ENCODE peak calls at places on chromosomes 4 and X, in five cellular contexts. V is neural progenitor cell, T is ovary, Q is body of pancreas, K is HCT116. Y is an unnamed sample.

GRCh38 chr4:89757154-89757723 is 79.7 kb downstream of the SNCA start:
- DNase-seq in V (no peak), T (no peak), Q (no peak), K (no peak), Y (no peak)

GRCh38 chrX:124127496-124127895 is 166.0 kb downstream of the STAG2 start:
- DNase-seq in V (no peak), T (no peak), Q (no peak), K (no peak), Y (no peak)

GRCh38 chr4:45662996-45663395 is 460.9 kb downstream of the GABRG1 start:
- DNase-seq in V (peak; percentile 13), T (peak; percentile 35), Q (peak; percentile 28), K (no peak), Y (no peak)

GRCh38 chr4:175671491-175671934 is 140.6 kb downstream of the GPM6A start:
- DNase-seq in V (peak; percentile 73), T (no peak), Q (peak; percentile 4), K (no peak), Y (peak; percentile 34)

GRCh38 chrX:140034916-140035315 is 69.6 kb upstream of the CXorf66 start:
- DNase-seq in V (peak; percentile 37), T (no peak), Q (no peak), K (no peak), Y (no peak)

GRCh38 chrX:46912673-46913491 is 661 bp downstream of the JADE3 start:
- DNase-seq in V (peak; percentile 82), T (peak; percentile 63), Q (peak; percentile 30), K (no peak), Y (no peak)

GRCh38 chr4:183240581-183241321 is 79.3 kb downstream of the CLDN22 start:
- DNase-seq in V (no peak), T (no peak), Q (peak; percentile 56), K (no peak), Y (no peak)

GRCh38 chrX:39836802-39837420 is 260.8 kb downstream of the BCOR start:
- DNase-seq in V (no peak), T (no peak), Q (no peak), K (no peak), Y (no peak)

GRCh38 chr4:149836546-149836945 is 20.9 kb upstream of the IQCM start:
- DNase-seq in V (no peak), T (no peak), Q (no peak), K (no peak), Y (no peak)

GRCh38 chr4:4666693-4667642 is 125.1 kb upstream of the STX18 start:
- DNase-seq in V (peak; percentile 67), T (peak; percentile 77), Q (no peak), K (no peak), Y (no peak)

GRCh38 chr4:89358935-89359364 is 51.4 kb upstream of the GPRIN3 start:
- DNase-seq in V (no peak), T (no peak), Q (no peak), K (no peak), Y (no peak)

GRCh38 chr4:178316211-178316610 is 874.0 kb upstream of the AGA start:
- DNase-seq in V (no peak), T (no peak), Q (no peak), K (no peak), Y (no peak)

GRCh38 chr4:154559141-154559841 is 3.5 kb upstream of the FGB start:
- DNase-seq in V (peak; percentile 56), T (no peak), Q (peak; percentile 28), K (peak; percentile 44), Y (no peak)

GRCh38 chr4:114600066-114600552 is 1.5 kb downstream of the UGT8 start:
- DNase-seq in V (peak; percentile 20), T (no peak), Q (no peak), K (peak; percentile 29), Y (no peak)

GRCh38 chr4:110629214-110629754 is 6.4 kb upstream of the PITX2 start:
- DNase-seq in V (peak; percentile 54), T (no peak), Q (no peak), K (no peak), Y (no peak)

GRCh38 chr4:15758294-15758693 is 19.8 kb upstream of the CD38 start:
- DNase-seq in V (no peak), T (no peak), Q (no peak), K (no peak), Y (no peak)

GRCh38 chrX:136457303-136457917 is 30.3 kb upstream of the BRS3 start:
- DNase-seq in V (no peak), T (no peak), Q (no peak), K (no peak), Y (no peak)

GRCh38 chr4:85607624-85608023 is 132.7 kb downstream of the ARHGAP24 start:
- DNase-seq in V (no peak), T (no peak), Q (peak; percentile 72), K (no peak), Y (no peak)

GRCh38 chr4:37461801-37462200 is 217.3 kb downstream of the NWD2 start:
- DNase-seq in V (no peak), T (no peak), Q (no peak), K (no peak), Y (no peak)

DNA sequence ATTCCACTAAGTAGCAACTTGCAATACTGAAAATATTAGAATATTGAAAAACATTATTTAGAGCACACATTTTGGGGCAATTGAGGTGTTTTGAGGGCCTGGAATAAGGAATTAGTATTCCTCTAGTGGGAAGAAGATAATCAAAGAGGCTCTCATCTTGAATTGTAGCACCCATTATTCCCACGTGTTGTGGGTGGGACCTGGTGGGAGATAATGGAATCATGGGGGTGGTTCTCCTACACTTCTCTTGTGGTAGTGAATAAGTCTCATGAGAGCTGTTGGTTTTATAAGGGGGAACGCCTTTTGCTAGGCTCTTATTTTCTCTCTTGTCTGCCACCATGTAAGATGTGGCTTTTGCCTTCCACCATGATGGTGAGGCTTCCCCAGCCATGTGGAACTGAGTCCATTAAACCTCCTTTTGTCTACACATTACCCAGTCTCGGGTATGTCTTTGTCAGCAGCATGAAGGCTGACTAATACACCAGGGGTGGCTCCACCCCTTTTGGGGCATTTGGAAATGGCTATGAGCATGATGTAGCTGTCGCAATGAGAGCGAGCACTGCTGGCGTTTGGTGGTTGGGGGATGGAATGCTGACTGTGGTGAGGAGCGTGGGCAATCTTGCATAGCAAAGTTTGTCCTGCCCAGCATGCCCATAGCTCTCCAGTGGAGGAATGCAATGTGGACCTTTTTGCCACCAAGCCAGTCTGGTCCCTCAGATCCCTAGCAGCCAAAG is 308.2 kb downstream of the FRMPD4 start:
- DNase-seq in V (no peak), T (no peak), Q (no peak), K (no peak), Y (no peak)
- H3K27ac ChIP-seq in V (no peak overlapping the region), T (no peak overlapping the region), Q (no peak overlapping the region), K (no peak overlapping the region), Y (no peak overlapping the region)

GRCh38 chr4:87853108-87853507 is 20.3 kb downstream of the MEPE start:
- DNase-seq in V (peak; percentile 49), T (no peak), Q (peak; percentile 14), K (peak; percentile 45), Y (no peak)
- H3K27ac ChIP-seq in V (no peak overlapping the region), T (no peak overlapping the region), Q (peak overlapping the region; percentile 48), K (no peak overlapping the region), Y (no peak overlapping the region)

DNA sequence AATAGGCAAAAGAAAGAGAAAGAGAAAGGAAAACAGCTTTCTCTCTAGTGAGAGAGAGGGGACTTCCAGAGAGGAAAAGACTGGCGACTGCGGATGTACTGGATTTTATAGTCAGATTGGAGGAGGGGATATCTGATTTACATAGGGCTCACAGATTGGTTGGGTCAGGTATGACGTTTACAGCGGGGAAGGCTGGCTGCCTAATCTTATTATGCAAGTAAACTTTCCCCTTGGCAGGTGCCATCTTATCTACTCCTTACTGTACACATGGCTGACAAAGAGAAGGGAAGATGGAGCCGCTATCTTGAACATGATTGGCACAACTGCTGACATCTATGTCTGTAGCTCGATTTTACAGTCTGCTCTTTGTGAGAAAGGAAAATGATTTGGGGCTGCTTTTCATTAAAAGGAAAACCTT is 25.4 kb downstream of the RBPJ start:
- DNase-seq in V (peak; percentile 39), T (no peak), Q (peak; percentile 44), K (no peak), Y (no peak)
- H3K27ac ChIP-seq in V (no peak overlapping the region), T (no peak overlapping the region), Q (no peak overlapping the region), K (no peak overlapping the region), Y (peak overlapping the region; percentile 86)

GRCh38 chr4:2924765-2925301 is 38.4 kb downstream of the NOP14 start:
- DNase-seq in V (no peak), T (peak; percentile 36), Q (peak; percentile 30), K (no peak), Y (no peak)

GRCh38 chr4:2923678-2924173 is 39.5 kb downstream of the NOP14 start:
- DNase-seq in V (no peak), T (peak; percentile 25), Q (no peak), K (no peak), Y (no peak)

GRCh38 chr4:2925496-2925895 is 37.7 kb downstream of the NOP14 start:
- DNase-seq in V (no peak), T (peak; percentile 9), Q (no peak), K (no peak), Y (no peak)

GRCh38 chr4:2924286-2924685 is 38.9 kb downstream of the NOP14 start:
- DNase-seq in V (no peak), T (peak; percentile 24), Q (no peak), K (no peak), Y (no peak)

DNA sequence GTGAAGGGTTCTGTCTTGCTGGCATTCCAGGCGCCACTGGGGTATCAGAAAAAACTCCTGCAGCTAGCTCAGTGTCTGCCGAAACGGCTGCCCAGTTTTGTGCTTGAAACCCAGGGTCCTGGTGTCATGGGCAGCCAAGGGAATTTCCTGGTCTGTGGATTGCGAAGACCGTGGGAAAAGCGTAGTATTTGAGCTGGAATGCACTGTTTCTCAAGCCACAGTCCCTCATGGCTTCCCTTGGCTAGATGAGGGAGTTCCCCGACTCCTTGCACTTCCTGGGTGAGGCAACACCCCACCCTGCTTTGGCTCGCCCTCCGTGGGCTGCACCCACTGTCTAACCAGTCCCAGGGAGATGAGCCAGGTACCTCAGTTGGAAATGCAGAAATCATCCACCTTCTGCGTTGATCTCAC is 40.1 kb downstream of the NOP14 start:
- DNase-seq in V (no peak), T (peak; percentile 16), Q (no peak), K (no peak), Y (no peak)
- H3K27ac ChIP-seq in V (peak overlapping the region; percentile 76), T (no peak overlapping the region), Q (no peak overlapping the region), K (no peak overlapping the region), Y (no peak overlapping the region)

GRCh38 chrX:21821875-21822274 is 17.5 kb upstream of the MBTPS2 start:
- DNase-seq in V (no peak), T (no peak), Q (no peak), K (no peak), Y (no peak)
- H3K27ac ChIP-seq in V (no peak overlapping the region), T (no peak overlapping the region), Q (no peak overlapping the region), K (no peak overlapping the region), Y (no peak overlapping the region)

Y was measured in caudate nucleus.